ENCODE peak calls at places on chromosomes 4 and X, in five cellular contexts. One of them, this sample, is unnamed. For H3K4me1, the result is how much of the 10 kb centered on the place peaks cover.

GRCh38 chrX:130079824-130080406 is 30.4 kb downstream of the ELF4 start:
- DNase-seq in CD4-positive, CD25-positive, alpha-beta regulatory T cell: peak
- DNase-seq in transverse colon: peak
- DNase-seq in pancreas: peak
- DNase-seq in A549: peak
- DNase-seq in this sample: peak

GRCh38 chr4:65825121-65825520 is 154.8 kb upstream of the EPHA5 start:
- DNase-seq in CD4-positive, CD25-positive, alpha-beta regulatory T cell: no peak
- DNase-seq in transverse colon: no peak
- DNase-seq in pancreas: no peak
- DNase-seq in A549: no peak
- DNase-seq in this sample: no peak

GRCh38 chr4:182789588-182789987 is 127.6 kb downstream of the DCTD start:
- DNase-seq in CD4-positive, CD25-positive, alpha-beta regulatory T cell: no peak
- DNase-seq in transverse colon: no peak
- DNase-seq in pancreas: no peak
- DNase-seq in A549: no peak
- DNase-seq in this sample: no peak

GRCh38 chr4:158481811-158482210 is 39.9 kb upstream of the RXFP1 start:
- DNase-seq in CD4-positive, CD25-positive, alpha-beta regulatory T cell: no peak
- DNase-seq in transverse colon: no peak
- DNase-seq in pancreas: no peak
- DNase-seq in A549: no peak
- DNase-seq in this sample: no peak

GRCh38 chr4:98148856-98149255 is 5.6 kb upstream of the STPG2 start:
- DNase-seq in CD4-positive, CD25-positive, alpha-beta regulatory T cell: no peak
- DNase-seq in transverse colon: no peak
- DNase-seq in pancreas: no peak
- DNase-seq in A549: no peak
- DNase-seq in this sample: no peak

GRCh38 chrX:118723376-118723775 is 4.0 kb upstream of the IL13RA1 start:
- DNase-seq in CD4-positive, CD25-positive, alpha-beta regulatory T cell: no peak
- DNase-seq in transverse colon: no peak
- DNase-seq in pancreas: no peak
- DNase-seq in A549: no peak
- DNase-seq in this sample: no peak

GRCh38 chrX:54076903-54077302 is 32.6 kb upstream of the PHF8 start:
- DNase-seq in CD4-positive, CD25-positive, alpha-beta regulatory T cell: no peak
- DNase-seq in transverse colon: no peak
- DNase-seq in pancreas: no peak
- DNase-seq in A549: no peak
- DNase-seq in this sample: no peak

GRCh38 chr4:74117024-74117534 is 18.1 kb upstream of the CXCL2 start:
- DNase-seq in CD4-positive, CD25-positive, alpha-beta regulatory T cell: no peak
- DNase-seq in transverse colon: peak
- DNase-seq in pancreas: peak
- DNase-seq in A549: peak
- DNase-seq in this sample: no peak

GRCh38 chr4:157023941-157024340 is 52.0 kb upstream of the GLRB start:
- DNase-seq in CD4-positive, CD25-positive, alpha-beta regulatory T cell: no peak
- DNase-seq in transverse colon: no peak
- DNase-seq in pancreas: no peak
- DNase-seq in A549: no peak
- DNase-seq in this sample: no peak

GRCh38 chr4:137541181-137541580 is 8.9 kb upstream of the PCDH18 start:
- DNase-seq in CD4-positive, CD25-positive, alpha-beta regulatory T cell: no peak
- DNase-seq in transverse colon: no peak
- DNase-seq in pancreas: no peak
- DNase-seq in A549: no peak
- DNase-seq in this sample: no peak

GRCh38 chr4:14667624-14668295 is 334.5 kb upstream of the CPEB2 start:
- DNase-seq in CD4-positive, CD25-positive, alpha-beta regulatory T cell: no peak
- DNase-seq in transverse colon: no peak
- DNase-seq in pancreas: no peak
- DNase-seq in A549: no peak
- DNase-seq in this sample: no peak

GRCh38 chr4:176475091-176475490 is 155.3 kb downstream of the SPCS3 start:
- DNase-seq in CD4-positive, CD25-positive, alpha-beta regulatory T cell: no peak
- DNase-seq in transverse colon: no peak
- DNase-seq in pancreas: no peak
- DNase-seq in A549: no peak
- DNase-seq in this sample: no peak

GRCh38 chr4:37008199-37008598 is 236.3 kb upstream of the NWD2 start:
- DNase-seq in CD4-positive, CD25-positive, alpha-beta regulatory T cell: no peak
- DNase-seq in transverse colon: peak
- DNase-seq in pancreas: peak
- DNase-seq in A549: peak
- DNase-seq in this sample: no peak

GRCh38 chrX:154355094-154355775 is 19.2 kb downstream of the FLNA start:
- DNase-seq in CD4-positive, CD25-positive, alpha-beta regulatory T cell: no peak
- DNase-seq in transverse colon: no peak
- DNase-seq in pancreas: no peak
- DNase-seq in A549: no peak
- DNase-seq in this sample: no peak

GRCh38 chr4:153393397-153393796 is 48.9 kb downstream of the MND1 start:
- DNase-seq in CD4-positive, CD25-positive, alpha-beta regulatory T cell: no peak
- DNase-seq in transverse colon: no peak
- DNase-seq in pancreas: no peak
- DNase-seq in A549: no peak
- DNase-seq in this sample: no peak

GRCh38 chr4:170887396-170887795 is 797.6 kb upstream of the AADAT start:
- DNase-seq in CD4-positive, CD25-positive, alpha-beta regulatory T cell: no peak
- DNase-seq in transverse colon: no peak
- DNase-seq in pancreas: no peak
- DNase-seq in A549: no peak
- DNase-seq in this sample: no peak

GRCh38 chrX:2451456-2452316 is 49.1 kb downstream of the DHRSX start:
- DNase-seq in CD4-positive, CD25-positive, alpha-beta regulatory T cell: no peak
- DNase-seq in transverse colon: no peak
- DNase-seq in pancreas: no peak
- DNase-seq in A549: no peak
- DNase-seq in this sample: no peak

GRCh38 chr4:149291463-149291862 is 524.2 kb downstream of the IQCM start:
- DNase-seq in CD4-positive, CD25-positive, alpha-beta regulatory T cell: no peak
- DNase-seq in transverse colon: peak
- DNase-seq in pancreas: no peak
- DNase-seq in A549: no peak
- DNase-seq in this sample: no peak

GRCh38 chr4:176443117-176443516 is 123.4 kb downstream of the SPCS3 start:
- DNase-seq in CD4-positive, CD25-positive, alpha-beta regulatory T cell: no peak
- DNase-seq in transverse colon: no peak
- DNase-seq in pancreas: no peak
- DNase-seq in A549: peak
- DNase-seq in this sample: no peak

GRCh38 chr4:100632163-100632562 is 114.3 kb upstream of the EMCN start:
- DNase-seq in CD4-positive, CD25-positive, alpha-beta regulatory T cell: no peak
- DNase-seq in transverse colon: no peak
- DNase-seq in pancreas: peak
- DNase-seq in A549: no peak
- DNase-seq in this sample: no peak

GRCh38 chr4:84750260-84750955 is 167.5 kb downstream of the CDS1 start:
- DNase-seq in CD4-positive, CD25-positive, alpha-beta regulatory T cell: no peak
- DNase-seq in transverse colon: no peak
- DNase-seq in pancreas: no peak
- DNase-seq in A549: peak
- DNase-seq in this sample: no peak

GRCh38 chr4:4417886-4418285 is 31.0 kb downstream of the NSG1 start:
- DNase-seq in CD4-positive, CD25-positive, alpha-beta regulatory T cell: no peak
- DNase-seq in transverse colon: no peak
- DNase-seq in pancreas: no peak
- DNase-seq in A549: no peak
- DNase-seq in this sample: no peak

DNA sequence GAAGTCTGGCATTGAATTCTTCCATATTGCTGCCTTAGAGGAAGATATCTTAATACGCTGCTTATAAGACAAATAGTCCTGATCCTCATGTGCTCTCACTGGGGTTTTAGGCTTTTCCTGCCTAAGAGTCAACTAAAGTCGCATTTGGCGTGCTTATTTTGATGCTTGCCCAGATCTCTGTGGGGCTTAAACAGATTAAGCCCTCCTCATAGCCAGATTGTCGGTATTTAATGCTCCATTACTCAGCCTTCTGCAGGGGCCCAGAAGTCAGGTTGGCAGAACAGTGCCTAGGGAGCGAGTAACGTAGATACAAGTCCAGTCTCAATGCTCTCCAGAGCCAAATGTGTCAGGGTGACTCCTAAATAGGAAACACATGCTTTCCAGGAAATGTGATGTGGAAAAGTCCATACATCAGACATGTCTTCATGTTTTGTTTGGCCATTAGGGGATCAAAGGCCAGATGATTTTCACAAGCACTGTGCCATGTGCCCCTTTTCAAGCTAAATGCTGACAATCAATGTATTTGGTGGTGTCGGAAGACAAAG is 262.8 kb downstream of the PRDM5 start:
- DNase-seq in CD4-positive, CD25-positive, alpha-beta regulatory T cell: no peak
- DNase-seq in transverse colon: no peak
- DNase-seq in pancreas: no peak
- DNase-seq in A549: no peak
- DNase-seq in this sample: no peak
- H3K4me3 ChIP-seq in CD4-positive, CD25-positive, alpha-beta regulatory T cell: no peak
- H3K4me3 ChIP-seq in transverse colon: no peak
- H3K4me3 ChIP-seq in pancreas: no peak
- H3K4me3 ChIP-seq in A549: no peak
- H3K4me3 ChIP-seq in this sample: no peak

DNA sequence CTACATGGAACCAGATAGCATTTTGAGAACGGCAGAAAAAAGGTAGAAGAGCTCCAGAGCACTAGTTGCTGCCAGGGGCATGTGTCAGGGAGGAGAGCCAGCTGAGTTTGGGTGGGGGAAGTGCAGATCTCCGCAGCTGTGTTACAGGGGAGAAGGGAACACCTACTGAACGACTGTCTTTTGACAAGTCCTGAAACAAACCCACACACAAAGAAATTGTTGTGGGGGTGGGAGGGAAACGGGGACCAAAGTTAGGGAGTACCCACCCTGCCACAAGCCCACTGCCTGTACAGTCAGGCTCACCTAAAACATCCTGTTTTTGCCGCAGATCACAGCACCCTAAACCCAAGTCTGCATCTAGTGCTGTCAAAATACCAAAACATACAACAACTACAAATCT is 55.5 kb downstream of the LEF1 start:
- DNase-seq in CD4-positive, CD25-positive, alpha-beta regulatory T cell: peak
- DNase-seq in transverse colon: no peak
- DNase-seq in pancreas: no peak
- DNase-seq in A549: no peak
- DNase-seq in this sample: no peak
- H3K27ac ChIP-seq in CD4-positive, CD25-positive, alpha-beta regulatory T cell: peak
- H3K27ac ChIP-seq in transverse colon: no peak
- H3K27ac ChIP-seq in pancreas: no peak
- H3K27ac ChIP-seq in A549: no peak
- H3K27ac ChIP-seq in this sample: no peak

DNA sequence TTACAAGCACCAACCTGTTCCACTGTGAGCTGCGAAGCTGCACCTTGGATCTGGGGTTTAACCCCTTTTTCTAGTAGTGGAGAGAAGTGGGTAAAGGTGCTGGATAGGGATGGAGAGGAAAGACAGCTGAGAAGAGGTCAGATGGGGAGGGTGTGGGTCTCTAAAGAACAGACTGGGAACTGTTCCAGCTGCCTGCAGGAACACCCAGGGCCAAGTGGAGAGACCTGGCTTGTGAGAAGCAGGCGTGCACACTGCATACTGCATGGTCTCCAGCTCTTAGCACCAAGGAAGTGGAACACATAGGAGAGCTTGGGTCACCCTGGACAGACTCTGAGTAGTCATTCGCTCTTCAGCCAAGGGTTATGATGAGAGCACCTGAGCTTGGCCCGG is 16.1 kb downstream of the BCOR start:
- DNase-seq in CD4-positive, CD25-positive, alpha-beta regulatory T cell: no peak
- DNase-seq in transverse colon: no peak
- DNase-seq in pancreas: no peak
- DNase-seq in A549: no peak
- DNase-seq in this sample: no peak
- H3K4me1 ChIP-seq in CD4-positive, CD25-positive, alpha-beta regulatory T cell: under half
- H3K4me1 ChIP-seq in transverse colon: under half
- H3K4me1 ChIP-seq in pancreas: under half
- H3K4me1 ChIP-seq in A549: under half
- H3K4me1 ChIP-seq in this sample: under half

GRCh38 chrX:40105791-40106676 is 8.3 kb upstream of the BCOR start:
- DNase-seq in CD4-positive, CD25-positive, alpha-beta regulatory T cell: peak
- DNase-seq in transverse colon: peak
- DNase-seq in pancreas: peak
- DNase-seq in A549: peak
- DNase-seq in this sample: peak

GRCh38 chrX:40104649-40105015 is 6.9 kb upstream of the BCOR start:
- DNase-seq in CD4-positive, CD25-positive, alpha-beta regulatory T cell: no peak
- DNase-seq in transverse colon: peak
- DNase-seq in pancreas: peak
- DNase-seq in A549: peak
- DNase-seq in this sample: no peak

GRCh38 chrX:40102393-40103381 is 4.9 kb upstream of the BCOR start:
- DNase-seq in CD4-positive, CD25-positive, alpha-beta regulatory T cell: no peak
- DNase-seq in transverse colon: no peak
- DNase-seq in pancreas: no peak
- DNase-seq in A549: no peak
- DNase-seq in this sample: no peak

GRCh38 chrX:40105016-40105790 is 7.4 kb upstream of the BCOR start:
- DNase-seq in CD4-positive, CD25-positive, alpha-beta regulatory T cell: no peak
- DNase-seq in transverse colon: peak
- DNase-seq in pancreas: peak
- DNase-seq in A549: peak
- DNase-seq in this sample: peak

DNA sequence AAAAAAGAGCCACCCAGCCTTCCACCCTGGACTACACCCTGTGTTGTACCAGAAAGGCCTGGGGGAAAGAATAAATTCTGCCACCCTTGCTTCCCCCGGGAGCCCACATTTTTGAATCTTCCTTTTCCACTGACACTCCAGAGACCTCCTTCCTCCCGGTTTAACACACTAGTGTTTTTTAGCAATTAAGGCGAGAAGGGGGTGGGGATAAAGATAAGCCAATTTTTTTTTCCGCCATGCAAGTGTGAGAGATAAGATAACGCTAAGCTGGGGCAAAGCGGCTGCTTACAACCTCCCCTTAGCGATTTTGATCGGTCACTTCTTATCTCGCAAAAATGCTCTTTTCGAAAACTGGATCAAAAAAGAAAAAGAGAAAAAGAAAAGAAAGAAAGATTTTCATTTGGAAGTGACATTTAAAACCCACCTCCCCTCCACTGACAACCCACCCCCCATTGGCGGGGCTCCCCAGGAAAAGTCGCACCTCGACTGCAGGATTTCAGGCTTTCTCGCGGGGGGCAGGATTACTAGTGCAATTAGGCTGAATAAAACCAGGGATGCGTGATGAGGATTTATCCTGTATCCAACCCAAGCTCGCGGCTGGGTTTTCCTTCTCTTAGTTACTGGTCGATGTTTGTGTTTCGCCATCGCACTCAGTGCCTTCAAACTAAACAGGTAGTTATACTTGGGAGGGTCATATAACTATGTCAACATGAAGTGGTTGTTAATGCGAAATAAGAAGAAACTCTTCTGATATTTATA is 6.0 kb upstream of the BCOR start:
- DNase-seq in CD4-positive, CD25-positive, alpha-beta regulatory T cell: no peak
- DNase-seq in transverse colon: no peak
- DNase-seq in pancreas: no peak
- DNase-seq in A549: no peak
- DNase-seq in this sample: no peak
- H3K4me3 ChIP-seq in CD4-positive, CD25-positive, alpha-beta regulatory T cell: no peak
- H3K4me3 ChIP-seq in transverse colon: no peak
- H3K4me3 ChIP-seq in pancreas: no peak
- H3K4me3 ChIP-seq in A549: no peak
- H3K4me3 ChIP-seq in this sample: no peak

GRCh38 chr4:145880355-145880960 is 58.2 kb downstream of the ZNF827 start:
- DNase-seq in CD4-positive, CD25-positive, alpha-beta regulatory T cell: no peak
- DNase-seq in transverse colon: no peak
- DNase-seq in pancreas: no peak
- DNase-seq in A549: no peak
- DNase-seq in this sample: no peak
- H3K27ac ChIP-seq in CD4-positive, CD25-positive, alpha-beta regulatory T cell: no peak
- H3K27ac ChIP-seq in transverse colon: peak
- H3K27ac ChIP-seq in pancreas: no peak
- H3K27ac ChIP-seq in A549: no peak
- H3K27ac ChIP-seq in this sample: no peak